ENCODE peak calls at places on chromosomes 7 and 10, in ten cellular contexts. One of them, this sample, is unnamed.

GRCh38 chr10:98424308-98425254 is 9.6 kb upstream of the PYROXD2 start:
- DNase-seq in EL: no peak
- DNase-seq in NCI-H1436: no peak
- DNase-seq in AG04450: no peak
- DNase-seq in activated naive CD4-positive, alpha-beta T cell treated with anti-CD3 and anti-CD28 coated beads, Interleukin-2, amount 50 U/mL, for 72 hours: no peak
- DNase-seq in glutamatergic neuron: no peak
- DNase-seq in stimulated activated CD4-positive, alpha-beta T cell treated with anti-CD3 and anti-CD28 coated beads, Interleukin-2, amount 100 ng/mL, for 48 hours: no peak
- DNase-seq in substantia nigra: no peak
- DNase-seq in NCI-H226: no peak
- DNase-seq in ecto neural progenitor cell: peak
- DNase-seq in this sample: no peak

GRCh38 chr7:96236198-96237039 is 85.5 kb downstream of the SLC25A13 start:
- DNase-seq in EL: peak
- DNase-seq in NCI-H1436: no peak
- DNase-seq in AG04450: peak
- DNase-seq in activated naive CD4-positive, alpha-beta T cell treated with anti-CD3 and anti-CD28 coated beads, Interleukin-2, amount 50 U/mL, for 72 hours: no peak
- DNase-seq in glutamatergic neuron: no peak
- DNase-seq in stimulated activated CD4-positive, alpha-beta T cell treated with anti-CD3 and anti-CD28 coated beads, Interleukin-2, amount 100 ng/mL, for 48 hours: no peak
- DNase-seq in substantia nigra: no peak
- DNase-seq in NCI-H226: peak
- DNase-seq in ecto neural progenitor cell: no peak
- DNase-seq in this sample: no peak

GRCh38 chr7:90706067-90706716 is 110.1 kb downstream of the CDK14 start:
- DNase-seq in EL: no peak
- DNase-seq in NCI-H1436: no peak
- DNase-seq in AG04450: no peak
- DNase-seq in activated naive CD4-positive, alpha-beta T cell treated with anti-CD3 and anti-CD28 coated beads, Interleukin-2, amount 50 U/mL, for 72 hours: no peak
- DNase-seq in glutamatergic neuron: no peak
- DNase-seq in stimulated activated CD4-positive, alpha-beta T cell treated with anti-CD3 and anti-CD28 coated beads, Interleukin-2, amount 100 ng/mL, for 48 hours: no peak
- DNase-seq in substantia nigra: no peak
- DNase-seq in NCI-H226: no peak
- DNase-seq in ecto neural progenitor cell: no peak
- DNase-seq in this sample: no peak

GRCh38 chr10:72320676-72321247 is 34.0 kb downstream of the DNAJB12 start:
- DNase-seq in EL: peak
- DNase-seq in NCI-H1436: peak
- DNase-seq in AG04450: peak
- DNase-seq in activated naive CD4-positive, alpha-beta T cell treated with anti-CD3 and anti-CD28 coated beads, Interleukin-2, amount 50 U/mL, for 72 hours: peak
- DNase-seq in glutamatergic neuron: peak
- DNase-seq in stimulated activated CD4-positive, alpha-beta T cell treated with anti-CD3 and anti-CD28 coated beads, Interleukin-2, amount 100 ng/mL, for 48 hours: peak
- DNase-seq in substantia nigra: no peak
- DNase-seq in NCI-H226: peak
- DNase-seq in ecto neural progenitor cell: peak
- DNase-seq in this sample: no peak

GRCh38 chr7:142488842-142489241 is 231.0 kb upstream of the PRSS58 start:
- DNase-seq in EL: no peak
- DNase-seq in NCI-H1436: no peak
- DNase-seq in AG04450: no peak
- DNase-seq in activated naive CD4-positive, alpha-beta T cell treated with anti-CD3 and anti-CD28 coated beads, Interleukin-2, amount 50 U/mL, for 72 hours: no peak
- DNase-seq in glutamatergic neuron: no peak
- DNase-seq in stimulated activated CD4-positive, alpha-beta T cell treated with anti-CD3 and anti-CD28 coated beads, Interleukin-2, amount 100 ng/mL, for 48 hours: no peak
- DNase-seq in substantia nigra: no peak
- DNase-seq in NCI-H226: no peak
- DNase-seq in ecto neural progenitor cell: no peak
- DNase-seq in this sample: no peak

GRCh38 chr7:148515728-148516715 is 74.5 kb upstream of the C7orf33 start:
- DNase-seq in EL: no peak
- DNase-seq in NCI-H1436: no peak
- DNase-seq in AG04450: no peak
- DNase-seq in activated naive CD4-positive, alpha-beta T cell treated with anti-CD3 and anti-CD28 coated beads, Interleukin-2, amount 50 U/mL, for 72 hours: no peak
- DNase-seq in glutamatergic neuron: no peak
- DNase-seq in stimulated activated CD4-positive, alpha-beta T cell treated with anti-CD3 and anti-CD28 coated beads, Interleukin-2, amount 100 ng/mL, for 48 hours: no peak
- DNase-seq in substantia nigra: no peak
- DNase-seq in NCI-H226: peak
- DNase-seq in ecto neural progenitor cell: no peak
- DNase-seq in this sample: no peak

GRCh38 chr7:47405921-47406765 is 175.8 kb downstream of the TNS3 start:
- DNase-seq in EL: peak
- DNase-seq in NCI-H1436: no peak
- DNase-seq in AG04450: no peak
- DNase-seq in activated naive CD4-positive, alpha-beta T cell treated with anti-CD3 and anti-CD28 coated beads, Interleukin-2, amount 50 U/mL, for 72 hours: no peak
- DNase-seq in glutamatergic neuron: no peak
- DNase-seq in stimulated activated CD4-positive, alpha-beta T cell treated with anti-CD3 and anti-CD28 coated beads, Interleukin-2, amount 100 ng/mL, for 48 hours: no peak
- DNase-seq in substantia nigra: peak
- DNase-seq in NCI-H226: peak
- DNase-seq in ecto neural progenitor cell: no peak
- DNase-seq in this sample: no peak

GRCh38 chr10:61130366-61130765 is 186.4 kb upstream of the RHOBTB1 start:
- DNase-seq in EL: no peak
- DNase-seq in NCI-H1436: no peak
- DNase-seq in AG04450: no peak
- DNase-seq in activated naive CD4-positive, alpha-beta T cell treated with anti-CD3 and anti-CD28 coated beads, Interleukin-2, amount 50 U/mL, for 72 hours: no peak
- DNase-seq in glutamatergic neuron: no peak
- DNase-seq in stimulated activated CD4-positive, alpha-beta T cell treated with anti-CD3 and anti-CD28 coated beads, Interleukin-2, amount 100 ng/mL, for 48 hours: no peak
- DNase-seq in substantia nigra: no peak
- DNase-seq in NCI-H226: no peak
- DNase-seq in ecto neural progenitor cell: no peak
- DNase-seq in this sample: no peak

GRCh38 chr7:99938296-99938695 is 8.9 kb upstream of the GJC3 start:
- DNase-seq in EL: no peak
- DNase-seq in NCI-H1436: no peak
- DNase-seq in AG04450: no peak
- DNase-seq in activated naive CD4-positive, alpha-beta T cell treated with anti-CD3 and anti-CD28 coated beads, Interleukin-2, amount 50 U/mL, for 72 hours: no peak
- DNase-seq in glutamatergic neuron: no peak
- DNase-seq in stimulated activated CD4-positive, alpha-beta T cell treated with anti-CD3 and anti-CD28 coated beads, Interleukin-2, amount 100 ng/mL, for 48 hours: no peak
- DNase-seq in substantia nigra: no peak
- DNase-seq in NCI-H226: no peak
- DNase-seq in ecto neural progenitor cell: no peak
- DNase-seq in this sample: no peak

GRCh38 chr7:106870983-106871410 is 5.9 kb downstream of the PIK3CG start:
- DNase-seq in EL: no peak
- DNase-seq in NCI-H1436: no peak
- DNase-seq in AG04450: peak
- DNase-seq in activated naive CD4-positive, alpha-beta T cell treated with anti-CD3 and anti-CD28 coated beads, Interleukin-2, amount 50 U/mL, for 72 hours: no peak
- DNase-seq in glutamatergic neuron: no peak
- DNase-seq in stimulated activated CD4-positive, alpha-beta T cell treated with anti-CD3 and anti-CD28 coated beads, Interleukin-2, amount 100 ng/mL, for 48 hours: no peak
- DNase-seq in substantia nigra: no peak
- DNase-seq in NCI-H226: no peak
- DNase-seq in ecto neural progenitor cell: no peak
- DNase-seq in this sample: no peak

GRCh38 chr7:134701272-134701671 is 54.6 kb downstream of the BPGM start:
- DNase-seq in EL: peak
- DNase-seq in NCI-H1436: no peak
- DNase-seq in AG04450: no peak
- DNase-seq in activated naive CD4-positive, alpha-beta T cell treated with anti-CD3 and anti-CD28 coated beads, Interleukin-2, amount 50 U/mL, for 72 hours: no peak
- DNase-seq in glutamatergic neuron: no peak
- DNase-seq in stimulated activated CD4-positive, alpha-beta T cell treated with anti-CD3 and anti-CD28 coated beads, Interleukin-2, amount 100 ng/mL, for 48 hours: no peak
- DNase-seq in substantia nigra: no peak
- DNase-seq in NCI-H226: no peak
- DNase-seq in ecto neural progenitor cell: no peak
- DNase-seq in this sample: no peak

GRCh38 chr7:158975526-158976467 is 119.4 kb downstream of the DYNC2I1 start:
- DNase-seq in EL: no peak
- DNase-seq in NCI-H1436: peak
- DNase-seq in AG04450: no peak
- DNase-seq in activated naive CD4-positive, alpha-beta T cell treated with anti-CD3 and anti-CD28 coated beads, Interleukin-2, amount 50 U/mL, for 72 hours: peak
- DNase-seq in glutamatergic neuron: no peak
- DNase-seq in stimulated activated CD4-positive, alpha-beta T cell treated with anti-CD3 and anti-CD28 coated beads, Interleukin-2, amount 100 ng/mL, for 48 hours: no peak
- DNase-seq in substantia nigra: no peak
- DNase-seq in NCI-H226: no peak
- DNase-seq in ecto neural progenitor cell: no peak
- DNase-seq in this sample: no peak

GRCh38 chr7:143929224-143929920 is 5.7 kb upstream of the OR2F2 start:
- DNase-seq in EL: no peak
- DNase-seq in NCI-H1436: no peak
- DNase-seq in AG04450: no peak
- DNase-seq in activated naive CD4-positive, alpha-beta T cell treated with anti-CD3 and anti-CD28 coated beads, Interleukin-2, amount 50 U/mL, for 72 hours: peak
- DNase-seq in glutamatergic neuron: no peak
- DNase-seq in stimulated activated CD4-positive, alpha-beta T cell treated with anti-CD3 and anti-CD28 coated beads, Interleukin-2, amount 100 ng/mL, for 48 hours: peak
- DNase-seq in substantia nigra: no peak
- DNase-seq in NCI-H226: peak
- DNase-seq in ecto neural progenitor cell: no peak
- DNase-seq in this sample: no peak

GRCh38 chr7:73586911-73587310 is 8.5 kb upstream of the TBL2 start:
- DNase-seq in EL: no peak
- DNase-seq in NCI-H1436: no peak
- DNase-seq in AG04450: no peak
- DNase-seq in activated naive CD4-positive, alpha-beta T cell treated with anti-CD3 and anti-CD28 coated beads, Interleukin-2, amount 50 U/mL, for 72 hours: no peak
- DNase-seq in glutamatergic neuron: no peak
- DNase-seq in stimulated activated CD4-positive, alpha-beta T cell treated with anti-CD3 and anti-CD28 coated beads, Interleukin-2, amount 100 ng/mL, for 48 hours: no peak
- DNase-seq in substantia nigra: no peak
- DNase-seq in NCI-H226: no peak
- DNase-seq in ecto neural progenitor cell: no peak
- DNase-seq in this sample: no peak